ENCODE peak calls at places on chromosomes 2 and 18, in six cellular contexts. One of them, this sample, is unnamed.

GRCh38 chr2:54394392-54394791 is 61.7 kb upstream of the SPTBN1 start:
- DNase-seq in BJ: no peak
- DNase-seq in body of pancreas: no peak
- DNase-seq in HFF-Myc: no peak
- DNase-seq in dorsolateral prefrontal cortex: no peak
- DNase-seq in A549: no peak
- DNase-seq in this sample: no peak

GRCh38 chr18:755506-755905 is 43.1 kb upstream of the ENOSF1 start:
- DNase-seq in BJ: no peak
- DNase-seq in A549: no peak
- DNase-seq in dorsolateral prefrontal cortex: no peak
- DNase-seq in body of pancreas: no peak
- DNase-seq in HFF-Myc: no peak
- DNase-seq in this sample: no peak

GRCh38 chr18:457120-457519 is 43.4 kb downstream of the COLEC12 start:
- DNase-seq in BJ: no peak
- DNase-seq in dorsolateral prefrontal cortex: no peak
- DNase-seq in HFF-Myc: no peak
- DNase-seq in body of pancreas: no peak
- DNase-seq in A549: no peak
- DNase-seq in this sample: no peak

GRCh38 chr2:190528521-190529001 is 6.0 kb downstream of the NEMP2 start:
- DNase-seq in body of pancreas: no peak
- DNase-seq in A549: no peak
- DNase-seq in BJ: peak; percentile 41
- DNase-seq in dorsolateral prefrontal cortex: no peak
- DNase-seq in HFF-Myc: no peak
- DNase-seq in this sample: no peak

GRCh38 chr2:109438773-109439191 is 175.0 kb downstream of the SEPTIN10 start:
- DNase-seq in dorsolateral prefrontal cortex: peak; percentile 69
- DNase-seq in body of pancreas: no peak
- DNase-seq in BJ: no peak
- DNase-seq in HFF-Myc: no peak
- DNase-seq in A549: no peak
- DNase-seq in this sample: no peak

GRCh38 chr2:235802542-235802941 is 308.7 kb downstream of the AGAP1 start:
- DNase-seq in body of pancreas: no peak
- DNase-seq in A549: no peak
- DNase-seq in dorsolateral prefrontal cortex: no peak
- DNase-seq in BJ: no peak
- DNase-seq in HFF-Myc: no peak
- DNase-seq in this sample: no peak

GRCh38 chr2:218418717-218419458 is at the start of gene VIL1:
- DNase-seq in body of pancreas: peak; percentile 85
- DNase-seq in BJ: no peak
- DNase-seq in A549: no peak
- DNase-seq in dorsolateral prefrontal cortex: no peak
- DNase-seq in HFF-Myc: no peak
- DNase-seq in this sample: no peak

GRCh38 chr18:6405237-6406074 is 9.3 kb downstream of the L3MBTL4 start:
- DNase-seq in BJ: no peak
- DNase-seq in A549: no peak
- DNase-seq in body of pancreas: no peak
- DNase-seq in HFF-Myc: no peak
- DNase-seq in dorsolateral prefrontal cortex: no peak
- DNase-seq in this sample: no peak

GRCh38 chr18:69845588-69846506 is 101.8 kb downstream of the CD226 start:
- DNase-seq in body of pancreas: no peak
- DNase-seq in HFF-Myc: no peak
- DNase-seq in A549: no peak
- DNase-seq in BJ: no peak
- DNase-seq in dorsolateral prefrontal cortex: no peak
- DNase-seq in this sample: no peak

GRCh38 chr2:205651719-205652118 is 30.6 kb upstream of the NRP2 start:
- DNase-seq in A549: no peak
- DNase-seq in BJ: no peak
- DNase-seq in HFF-Myc: no peak
- DNase-seq in dorsolateral prefrontal cortex: no peak
- DNase-seq in body of pancreas: no peak
- DNase-seq in this sample: no peak

GRCh38 chr2:215540646-215541045 is 104.8 kb upstream of the FN1 start:
- DNase-seq in HFF-Myc: no peak
- DNase-seq in dorsolateral prefrontal cortex: no peak
- DNase-seq in A549: no peak
- DNase-seq in body of pancreas: no peak
- DNase-seq in BJ: no peak
- DNase-seq in this sample: no peak

GRCh38 chr2:194735837-194736542 is 921.0 kb upstream of the SLC39A10 start:
- DNase-seq in HFF-Myc: no peak
- DNase-seq in BJ: no peak
- DNase-seq in body of pancreas: no peak
- DNase-seq in A549: no peak
- DNase-seq in dorsolateral prefrontal cortex: no peak
- DNase-seq in this sample: no peak

GRCh38 chr18:8754995-8755955 is 49.9 kb downstream of the MTCL1 start:
- DNase-seq in dorsolateral prefrontal cortex: no peak
- DNase-seq in body of pancreas: peak; percentile 28
- DNase-seq in BJ: peak; percentile 34
- DNase-seq in HFF-Myc: peak; percentile 35
- DNase-seq in A549: no peak
- DNase-seq in this sample: no peak

GRCh38 chr2:216733046-216733445 is 37.7 kb upstream of the IGFBP5 start:
- DNase-seq in body of pancreas: no peak
- DNase-seq in HFF-Myc: no peak
- DNase-seq in BJ: no peak
- DNase-seq in dorsolateral prefrontal cortex: no peak
- DNase-seq in A549: no peak
- DNase-seq in this sample: no peak

GRCh38 chr2:230770804-230771203 is 58.2 kb downstream of the CAB39 start:
- DNase-seq in body of pancreas: no peak
- DNase-seq in BJ: no peak
- DNase-seq in A549: no peak
- DNase-seq in HFF-Myc: no peak
- DNase-seq in dorsolateral prefrontal cortex: no peak
- DNase-seq in this sample: no peak

GRCh38 chr2:221958224-221958623 is 340.6 kb downstream of the PAX3 start:
- DNase-seq in dorsolateral prefrontal cortex: no peak
- DNase-seq in body of pancreas: no peak
- DNase-seq in BJ: no peak
- DNase-seq in A549: no peak
- DNase-seq in HFF-Myc: no peak
- DNase-seq in this sample: no peak

GRCh38 chr2:205372141-205372540 is 310.2 kb upstream of the NRP2 start:
- DNase-seq in dorsolateral prefrontal cortex: no peak
- DNase-seq in BJ: no peak
- DNase-seq in HFF-Myc: no peak
- DNase-seq in A549: no peak
- DNase-seq in body of pancreas: no peak
- DNase-seq in this sample: no peak

GRCh38 chr18:22828171-22828570 is 105.0 kb upstream of the RBBP8 start:
- DNase-seq in A549: no peak
- DNase-seq in dorsolateral prefrontal cortex: no peak
- DNase-seq in body of pancreas: no peak
- DNase-seq in HFF-Myc: no peak
- DNase-seq in BJ: no peak
- DNase-seq in this sample: no peak

GRCh38 chr2:150513647-150514046 is 26.2 kb upstream of the RND3 start:
- DNase-seq in BJ: no peak
- DNase-seq in HFF-Myc: no peak
- DNase-seq in A549: no peak
- DNase-seq in dorsolateral prefrontal cortex: no peak
- DNase-seq in body of pancreas: no peak
- DNase-seq in this sample: no peak

GRCh38 chr2:109339519-109339991 is 210.6 kb downstream of the SH3RF3 start:
- DNase-seq in A549: no peak
- DNase-seq in body of pancreas: no peak
- DNase-seq in BJ: peak; percentile 61
- DNase-seq in HFF-Myc: no peak
- DNase-seq in dorsolateral prefrontal cortex: no peak
- DNase-seq in this sample: no peak

GRCh38 chr2:170076189-170076588 is 101.8 kb upstream of the MYO3B start:
- DNase-seq in BJ: no peak
- DNase-seq in body of pancreas: no peak
- DNase-seq in A549: no peak
- DNase-seq in dorsolateral prefrontal cortex: no peak
- DNase-seq in HFF-Myc: no peak
- DNase-seq in this sample: no peak

GRCh38 chr2:207683438-207683837 is 28.0 kb upstream of the CCNYL1 start:
- DNase-seq in HFF-Myc: no peak
- DNase-seq in A549: no peak
- DNase-seq in BJ: no peak
- DNase-seq in body of pancreas: no peak
- DNase-seq in dorsolateral prefrontal cortex: no peak
- DNase-seq in this sample: no peak

GRCh38 chr2:43848174-43848573 is 9.4 kb downstream of the ABCG8 start:
- DNase-seq in body of pancreas: no peak
- DNase-seq in BJ: no peak
- DNase-seq in HFF-Myc: no peak
- DNase-seq in A549: no peak
- DNase-seq in dorsolateral prefrontal cortex: no peak
- DNase-seq in this sample: peak; percentile 13

GRCh38 chr2:88896971-88897370 is 205.5 kb downstream of the RPIA start:
- DNase-seq in HFF-Myc: no peak
- DNase-seq in body of pancreas: no peak
- DNase-seq in A549: no peak
- DNase-seq in BJ: no peak
- DNase-seq in dorsolateral prefrontal cortex: no peak
- DNase-seq in this sample: no peak

GRCh38 chr2:147297820-147298219 is 547.0 kb upstream of the ACVR2A start:
- DNase-seq in HFF-Myc: no peak
- DNase-seq in BJ: no peak
- DNase-seq in dorsolateral prefrontal cortex: no peak
- DNase-seq in A549: no peak
- DNase-seq in body of pancreas: no peak
- DNase-seq in this sample: no peak

GRCh38 chr2:38446418-38446817 is 69.3 kb upstream of the ATL2 start:
- DNase-seq in HFF-Myc: no peak
- DNase-seq in body of pancreas: no peak
- DNase-seq in BJ: no peak
- DNase-seq in dorsolateral prefrontal cortex: no peak
- DNase-seq in A549: no peak
- DNase-seq in this sample: no peak

GRCh38 chr2:218863021-218863520 is 3.5 kb downstream of the WNT6 start:
- DNase-seq in BJ: no peak
- DNase-seq in body of pancreas: no peak
- DNase-seq in HFF-Myc: no peak
- DNase-seq in dorsolateral prefrontal cortex: no peak
- DNase-seq in A549: no peak
- DNase-seq in this sample: no peak

GRCh38 chr2:70988151-70988550 is 6.5 kb downstream of the TEX261 start:
- DNase-seq in dorsolateral prefrontal cortex: no peak
- DNase-seq in BJ: no peak
- DNase-seq in HFF-Myc: no peak
- DNase-seq in A549: no peak
- DNase-seq in body of pancreas: peak; percentile 48
- DNase-seq in this sample: no peak

GRCh38 chr2:178542161-178542560 is 61.9 kb downstream of the PLEKHA3 start:
- DNase-seq in BJ: no peak
- DNase-seq in dorsolateral prefrontal cortex: no peak
- DNase-seq in A549: no peak
- DNase-seq in HFF-Myc: no peak
- DNase-seq in body of pancreas: no peak
- DNase-seq in this sample: no peak

GRCh38 chr18:40293311-40293710 is 1661.7 kb upstream of the PIK3C3 start:
- DNase-seq in BJ: no peak
- DNase-seq in body of pancreas: no peak
- DNase-seq in dorsolateral prefrontal cortex: no peak
- DNase-seq in A549: no peak
- DNase-seq in HFF-Myc: no peak
- DNase-seq in this sample: no peak

GRCh38 chr18:26405190-26405781 is 143.1 kb downstream of the KCTD1 start:
- DNase-seq in dorsolateral prefrontal cortex: peak; percentile 56
- DNase-seq in A549: peak; percentile 32
- DNase-seq in BJ: no peak
- DNase-seq in body of pancreas: peak; percentile 44
- DNase-seq in HFF-Myc: no peak
- DNase-seq in this sample: no peak

GRCh38 chr2:128306081-128306930 is 12.4 kb downstream of the HS6ST1 start:
- DNase-seq in BJ: peak; percentile 92
- DNase-seq in body of pancreas: peak; percentile 62
- DNase-seq in dorsolateral prefrontal cortex: peak; percentile 53
- DNase-seq in HFF-Myc: peak; percentile 56
- DNase-seq in A549: peak; percentile 84
- DNase-seq in this sample: peak; percentile 27
- TF ChIP-seq CTCF in BJ: peak; percentile 73
- TF ChIP-seq CTCF in body of pancreas: no peak
- TF ChIP-seq CTCF in dorsolateral prefrontal cortex: no peak
- TF ChIP-seq CTCF in HFF-Myc: peak; percentile 44
- TF ChIP-seq CTCF in A549: peak; percentile 40
- TF ChIP-seq CTCF in this sample: peak; percentile 49

GRCh38 chr2:2320486-2321249 is 10.4 kb downstream of the MYT1L start:
- DNase-seq in body of pancreas: no peak
- DNase-seq in HFF-Myc: no peak
- DNase-seq in BJ: no peak
- DNase-seq in dorsolateral prefrontal cortex: no peak
- DNase-seq in A549: no peak
- DNase-seq in this sample: no peak

GRCh38 chr2:2318949-2319348 is 12.1 kb downstream of the MYT1L start:
- DNase-seq in BJ: no peak
- DNase-seq in A549: no peak
- DNase-seq in dorsolateral prefrontal cortex: no peak
- DNase-seq in body of pancreas: no peak
- DNase-seq in HFF-Myc: no peak
- DNase-seq in this sample: no peak

GRCh38 chr2:2324565-2325101 is 6.4 kb downstream of the MYT1L start:
- DNase-seq in HFF-Myc: no peak
- DNase-seq in dorsolateral prefrontal cortex: peak; percentile 72
- DNase-seq in BJ: no peak
- DNase-seq in body of pancreas: no peak
- DNase-seq in A549: no peak
- DNase-seq in this sample: no peak

GRCh38 chr2:2324119-2324518 is 7.0 kb downstream of the MYT1L start:
- DNase-seq in HFF-Myc: no peak
- DNase-seq in body of pancreas: no peak
- DNase-seq in BJ: no peak
- DNase-seq in A549: no peak
- DNase-seq in dorsolateral prefrontal cortex: no peak
- DNase-seq in this sample: no peak

GRCh38 chr2:2321250-2321545 is 9.9 kb downstream of the MYT1L start:
- DNase-seq in A549: no peak
- DNase-seq in dorsolateral prefrontal cortex: no peak
- DNase-seq in BJ: no peak
- DNase-seq in HFF-Myc: no peak
- DNase-seq in body of pancreas: no peak
- DNase-seq in this sample: no peak
- H3K4me3 ChIP-seq in A549: no peak overlapping the region
- H3K4me3 ChIP-seq in dorsolateral prefrontal cortex: no peak overlapping the region
- H3K4me3 ChIP-seq in BJ: no peak overlapping the region
- H3K4me3 ChIP-seq in HFF-Myc: no peak overlapping the region
- H3K4me3 ChIP-seq in body of pancreas: no peak overlapping the region
- H3K4me3 ChIP-seq in this sample: no peak overlapping the region

GRCh38 chr2:185208261-185208660 is 530.3 kb upstream of the FSIP2 start:
- DNase-seq in body of pancreas: peak; percentile 43
- DNase-seq in HFF-Myc: no peak
- DNase-seq in dorsolateral prefrontal cortex: no peak
- DNase-seq in BJ: no peak
- DNase-seq in A549: no peak
- DNase-seq in this sample: peak; percentile 26
- TF ChIP-seq CTCF in body of pancreas: peak; percentile 35
- TF ChIP-seq CTCF in HFF-Myc: no peak
- TF ChIP-seq CTCF in dorsolateral prefrontal cortex: no peak
- TF ChIP-seq CTCF in BJ: no peak
- TF ChIP-seq CTCF in A549: no peak
- TF ChIP-seq CTCF in this sample: peak; percentile 69

GRCh38 chr18:4454548-4455112 is 477 bp downstream of the DLGAP1 start:
- DNase-seq in BJ: no peak
- DNase-seq in body of pancreas: no peak
- DNase-seq in dorsolateral prefrontal cortex: no peak
- DNase-seq in HFF-Myc: no peak
- DNase-seq in A549: no peak
- DNase-seq in this sample: no peak
- H3K4me3 ChIP-seq in BJ: no peak overlapping the region
- H3K4me3 ChIP-seq in body of pancreas: peak overlapping the region; percentile 34
- H3K4me3 ChIP-seq in dorsolateral prefrontal cortex: peak overlapping the region; percentile 59
- H3K4me3 ChIP-seq in HFF-Myc: no peak overlapping the region
- H3K4me3 ChIP-seq in A549: no peak overlapping the region
- H3K4me3 ChIP-seq in this sample: no peak overlapping the region